ENCODE peak calls at places on chromosomes 16 and 17, in eight cellular contexts. N is LHCN-M2; M is uterus; V is type B pancreatic cell; U is tibial nerve; I is stimulated activated naive B cell treated with anti-CD40 and anti-IgM and Interleukin-4, amounts not matched to agents 10 μg/mL and 1 μg/mL and 100 μg/mL, for 72 hours; C is adrenal gland; R is iPS-NIHi11. G is an unnamed sample.

GRCh38 chr17:21209511-21210175 is 4.3 kb downstream of the TMEM11 start:
- DNase-seq in R (no peak), I (no peak), M (no peak), C (no peak), N (no peak), V (no peak), U (no peak), G (no peak)

GRCh38 chr16:30094541-30095165 is 1.4 kb downstream of the YPEL3 start:
- DNase-seq in M (peak; percentile 55), V (no peak), N (no peak), R (no peak), U (no peak), C (no peak), I (no peak), G (no peak)

GRCh38 chr17:77456951-77457548 is 316.3 kb downstream of the SEC14L1 start:
- DNase-seq in R (no peak), N (no peak), I (no peak), M (no peak), C (no peak), V (peak; percentile 64), U (no peak), G (no peak)

GRCh38 chr16:56860226-56861020 is 4.6 kb upstream of the SLC12A3 start:
- DNase-seq in M (no peak), V (no peak), R (no peak), C (no peak), I (peak; percentile 26), U (no peak), N (no peak), G (no peak)

GRCh38 chr17:67682196-67682595 is 35.5 kb upstream of the NOL11 start:
- DNase-seq in I (no peak), N (no peak), R (no peak), C (no peak), V (no peak), U (no peak), M (no peak), G (peak; percentile 80)

GRCh38 chr16:70706948-70707465 is 21.2 kb upstream of the MTSS2 start:
- DNase-seq in C (no peak), N (peak; percentile 85), U (no peak), R (no peak), M (peak; percentile 95), I (no peak), V (no peak), G (no peak)

GRCh38 chr16:20409398-20410152 is at the start of gene ACSM5:
- DNase-seq in I (no peak), N (peak; percentile 81), M (peak; percentile 45), V (no peak), U (peak; percentile 64), R (no peak), C (peak; percentile 63), G (peak; percentile 49)

GRCh38 chr17:19238167-19238505 is 970 bp downstream of the EPN2 start:
- DNase-seq in M (peak; percentile 51), N (no peak), R (peak; percentile 42), C (peak; percentile 48), V (no peak), I (no peak), U (no peak), G (no peak)

GRCh38 chr17:57577751-57578607 is 167.1 kb downstream of the CCDC182 start:
- DNase-seq in I (no peak), C (peak; percentile 85), M (peak; percentile 80), N (peak; percentile 79), R (peak; percentile 26), U (peak; percentile 55), V (no peak), G (peak; percentile 38)

GRCh38 chr17:59476413-59476812 is 89.0 kb upstream of the DHX40 start:
- DNase-seq in U (no peak), I (no peak), R (no peak), C (no peak), M (no peak), N (no peak), V (peak; percentile 18), G (no peak)

GRCh38 chr17:8382880-8383142 is 182 bp downstream of the RPL26 start:
- DNase-seq in N (no peak), I (no peak), U (no peak), M (no peak), C (no peak), V (no peak), R (no peak), G (no peak)

GRCh38 chr17:46832945-46833839 is 14.7 kb upstream of the WNT3 start:
- DNase-seq in N (peak; percentile 19), V (no peak), I (no peak), R (no peak), M (no peak), C (peak; percentile 28), U (no peak), G (no peak)

GRCh38 chr17:395974-396373 is 43.4 kb upstream of the RPH3AL start:
- DNase-seq in V (no peak), C (no peak), R (no peak), U (no peak), N (no peak), M (no peak), I (no peak), G (no peak)

GRCh38 chr16:3235856-3236669 is 1.1 kb upstream of the ZNF200 start:
- DNase-seq in R (peak; percentile 31), C (peak; percentile 44), M (peak; percentile 37), I (no peak), V (no peak), N (no peak), U (no peak), G (peak; percentile 21)

GRCh38 chr16:68995011-68995504 is 110.4 kb upstream of the HAS3 start:
- DNase-seq in C (no peak), N (peak; percentile 64), I (no peak), U (no peak), R (peak; percentile 58), M (no peak), V (no peak), G (no peak)

GRCh38 chr17:4301066-4301465 is 37.3 kb upstream of the ANKFY1 start:
- DNase-seq in I (no peak), N (no peak), C (no peak), V (no peak), U (no peak), R (no peak), M (no peak), G (no peak)

GRCh38 chr17:43902190-43902589 is 5.1 kb downstream of the MPP2 start:
- DNase-seq in M (no peak), U (no peak), C (no peak), N (no peak), I (no peak), R (no peak), V (no peak), G (no peak)

GRCh38 chr17:676060-676745 is 38.4 kb downstream of the VPS53 start:
- DNase-seq in R (no peak), C (peak; percentile 36), I (no peak), M (no peak), U (no peak), N (no peak), V (no peak), G (no peak)

GRCh38 chr16:85543998-85544397 is 69.1 kb upstream of the GSE1 start:
- DNase-seq in U (no peak), R (no peak), C (no peak), N (no peak), I (no peak), M (no peak), V (no peak), G (no peak)

GRCh38 chr17:17669081-17669850 is 12.0 kb upstream of the RAI1 start:
- DNase-seq in N (no peak), U (no peak), M (no peak), V (no peak), C (no peak), R (no peak), I (no peak), G (no peak)

GRCh38 chr16:35450648-35451047 is 1991.2 kb downstream of the TP53TG3F start:
- DNase-seq in N (no peak), V (no peak), R (no peak), C (no peak), M (no peak), U (no peak), I (no peak), G (no peak)

GRCh38 chr17:4516740-4517139 is 18.1 kb downstream of the SPNS2 start:
- DNase-seq in R (no peak), V (no peak), I (no peak), C (no peak), N (no peak), M (no peak), U (no peak), G (peak; percentile 36)

GRCh38 chr16:20610892-20611349 is 34.8 kb upstream of the ACSM2B start:
- DNase-seq in I (no peak), V (no peak), N (no peak), U (no peak), C (no peak), R (no peak), M (no peak), G (no peak)

GRCh38 chr17:64147110-64148016 is 17.4 kb upstream of the ERN1 start:
- DNase-seq in R (no peak), M (no peak), C (peak; percentile 39), I (no peak), U (no peak), N (no peak), V (no peak), G (no peak)

GRCh38 chr16:84466692-84467091 is 37.8 kb downstream of the MEAK7 start:
- DNase-seq in U (no peak), R (no peak), N (no peak), I (no peak), M (no peak), C (no peak), V (no peak), G (no peak)

GRCh38 chr17:48598727-48599126 is 5.1 kb upstream of the HOXB5 start:
- DNase-seq in I (no peak), M (no peak), U (no peak), V (no peak), C (no peak), N (no peak), R (no peak), G (no peak)

GRCh38 chr16:85613609-85614337 is 651 bp downstream of the GSE1 start:
- DNase-seq in I (peak; percentile 24), R (peak; percentile 65), V (no peak), C (no peak), N (no peak), M (peak; percentile 50), U (peak; percentile 49), G (no peak)

GRCh38 chr17:73546770-73547345 is 97.4 kb downstream of the SDK2 start:
- DNase-seq in I (peak; percentile 63), N (no peak), M (no peak), C (peak; percentile 31), R (peak; percentile 85), U (peak; percentile 25), V (no peak), G (peak; percentile 72)

GRCh38 chr17:82433560-82434215 is 15.3 kb upstream of the OGFOD3 start:
- DNase-seq in C (no peak), I (no peak), M (no peak), N (no peak), R (no peak), V (no peak), U (no peak), G (no peak)

GRCh38 chr17:37278247-37278894 is 97.4 kb upstream of the C17orf78 start:
- DNase-seq in V (no peak), M (no peak), U (no peak), R (no peak), C (no peak), N (no peak), I (no peak), G (no peak)

GRCh38 chr17:77724876-77725615 is 233.5 kb upstream of the TNRC6C start:
- DNase-seq in N (no peak), V (peak; percentile 62), M (no peak), C (no peak), U (no peak), R (no peak), I (peak; percentile 34), G (peak; percentile 5)

GRCh38 chr17:34797724-34798123 is 163.5 kb downstream of the CCT6B start:
- DNase-seq in U (no peak), R (peak; percentile 93), N (no peak), V (no peak), I (no peak), M (no peak), C (peak; percentile 25), G (peak; percentile 38)

GRCh38 chr16:66399930-66400329 is 27.2 kb upstream of the BEAN1 start:
- DNase-seq in N (no peak), C (no peak), U (no peak), I (no peak), R (peak; percentile 31), V (peak; percentile 32), M (no peak), G (no peak)

GRCh38 chr16:54533856-54534490 is 247.4 kb upstream of the IRX3 start:
- DNase-seq in I (no peak), V (no peak), N (peak; percentile 26), M (no peak), U (no peak), C (no peak), R (no peak), G (no peak)

G was measured in mucosa of gallbladder.